ENCODE peak calls at places on chromosomes 5 and 9, in nine cellular contexts. K, S, N, J, Z, E, T, A and B are unnamed samples.

GRCh38 chr5:132979367-132979935 is 16.0 kb upstream of the AFF4 start:
- DNase-seq in K (no peak), S (no peak), N (no peak), J (no peak), Z (no peak), E (no peak), T (peak; percentile 65), A (no peak), B (no peak)

GRCh38 chr5:66875325-66875724 is 279.1 kb downstream of the MAST4 start:
- DNase-seq in K (no peak), S (no peak), N (no peak), J (no peak), Z (no peak), E (no peak), T (no peak), A (no peak), B (no peak)

GRCh38 chr9:38181216-38181615 is 112.2 kb upstream of the SHB start:
- DNase-seq in K (no peak), S (no peak), N (no peak), J (no peak), Z (no peak), E (no peak), T (no peak), A (no peak), B (no peak)

GRCh38 chr9:95055337-95055850 is 262.1 kb downstream of the FANCC start:
- DNase-seq in K (no peak), S (no peak), N (no peak), J (no peak), Z (peak; percentile 0), E (no peak), T (peak; percentile 31), A (no peak), B (no peak)

GRCh38 chr5:174724484-174725260 is at the start of gene MSX2:
- DNase-seq in K (peak; percentile 78), S (no peak), N (peak; percentile 88), J (peak; percentile 82), Z (peak; percentile 82), E (peak; percentile 5), T (peak; percentile 88), A (peak; percentile 84), B (peak; percentile 88)

GRCh38 chr5:179623906-179624741 is 653 bp upstream of the HNRNPH1 start:
- DNase-seq in K (peak; percentile 74), S (peak; percentile 23), N (peak; percentile 57), J (no peak), Z (peak; percentile 98), E (peak; percentile 18), T (peak; percentile 85), A (peak; percentile 38), B (no peak)

GRCh38 chr9:37371565-37372464 is 50.7 kb upstream of the GRHPR start:
- DNase-seq in K (no peak), S (no peak), N (no peak), J (peak; percentile 44), Z (no peak), E (no peak), T (no peak), A (no peak), B (no peak)

GRCh38 chr9:109244179-109245132 is 76.4 kb downstream of the EPB41L4B start:
- DNase-seq in K (peak; percentile 86), S (peak; percentile 37), N (peak; percentile 76), J (peak; percentile 71), Z (peak; percentile 89), E (peak; percentile 27), T (peak; percentile 72), A (peak; percentile 81), B (peak; percentile 63)

GRCh38 chr5:134957920-134958608 is 9.6 kb upstream of the CATSPER3 start:
- DNase-seq in K (no peak), S (no peak), N (no peak), J (no peak), Z (no peak), E (no peak), T (no peak), A (no peak), B (no peak)

GRCh38 chr9:86667307-86667706 is 280.0 kb downstream of the GAS1 start:
- DNase-seq in K (no peak), S (no peak), N (no peak), J (peak; percentile 50), Z (no peak), E (no peak), T (peak; percentile 29), A (no peak), B (no peak)

DNA sequence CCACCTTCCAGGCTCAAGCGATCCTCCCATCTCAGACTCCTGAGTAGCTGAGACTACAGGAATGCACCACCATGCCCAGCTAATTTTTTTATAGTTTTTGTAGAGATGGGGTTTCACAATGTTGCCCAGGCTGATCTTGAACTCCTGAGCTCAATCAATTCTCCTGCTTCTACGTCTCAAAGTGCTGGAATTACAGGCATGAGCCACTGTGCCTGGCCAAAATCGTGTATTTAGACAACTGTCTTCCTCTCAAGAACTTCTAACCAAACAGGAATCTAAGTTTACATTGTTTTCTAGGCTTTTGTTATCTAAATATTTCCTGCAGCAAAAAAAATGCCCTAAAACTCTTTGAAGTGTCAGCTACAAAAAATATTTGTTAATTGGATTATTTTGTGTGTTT is 78.8 kb downstream of the NLN start:
- DNase-seq in K (no peak), S (no peak), N (no peak), J (no peak), Z (no peak), E (no peak), T (no peak), A (no peak), B (no peak)
- H3K36me3 ChIP-seq in K (no peaks in the 10 kb centered on the region), S (no peaks in the 10 kb centered on the region), N (no peaks in the 10 kb centered on the region), J (peaks cover 13% of the 10 kb centered on the region), Z (no peaks in the 10 kb centered on the region), E (no peaks in the 10 kb centered on the region), T (no peaks in the 10 kb centered on the region), A (no peaks in the 10 kb centered on the region), B (peaks cover 3% of the 10 kb centered on the region)

DNA sequence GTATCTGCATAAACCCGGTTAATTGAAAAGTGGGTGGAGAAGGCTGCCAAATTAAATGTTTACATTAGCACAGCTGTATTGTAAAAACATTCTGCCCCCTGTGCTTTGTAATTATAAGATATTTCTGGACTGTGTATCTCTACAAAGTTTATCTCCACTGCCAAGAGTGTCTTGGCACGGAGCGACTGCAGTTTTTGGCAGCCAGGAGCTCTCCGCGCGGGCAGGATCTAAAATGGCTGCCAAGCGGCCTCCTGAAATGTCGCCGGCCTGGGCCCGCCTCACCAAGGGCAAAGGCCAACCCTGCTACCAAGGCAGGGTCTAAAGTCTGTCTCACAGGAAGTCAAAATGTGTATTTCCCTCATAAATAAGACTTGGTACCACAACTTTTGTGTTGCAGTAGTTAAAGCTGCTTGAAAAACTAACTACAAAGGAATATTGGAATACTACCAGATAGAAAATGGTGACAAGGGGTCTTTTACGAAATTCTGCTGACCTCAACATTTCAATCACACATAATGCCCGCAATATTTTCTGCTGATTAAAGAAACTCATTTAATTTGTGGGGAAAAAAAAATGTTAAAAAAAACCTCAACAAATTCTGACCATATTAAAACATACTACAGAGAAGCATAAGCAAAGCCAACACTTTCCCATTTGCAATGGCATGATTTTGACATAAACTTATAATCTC is 110.4 kb downstream of the NFIB start:
- DNase-seq in K (peak; percentile 76), S (no peak), N (no peak), J (no peak), Z (peak; percentile 81), E (no peak), T (peak; percentile 63), A (peak; percentile 81), B (no peak)
- H3K4me3 ChIP-seq in K (no peak overlapping the region), S (no peak overlapping the region), N (peak overlapping the region; percentile 10), J (no peak overlapping the region), Z (no peak overlapping the region), E (no peak overlapping the region), T (no peak overlapping the region), A (no peak overlapping the region), B (no peak overlapping the region)

GRCh38 chr9:137757139-137757538 is 120.4 kb upstream of the CACNA1B start:
- DNase-seq in K (peak; percentile 41), S (no peak), N (no peak), J (no peak), Z (no peak), E (no peak), T (peak; percentile 9), A (no peak), B (no peak)

GRCh38 chr9:137758067-137758466 is 119.5 kb upstream of the CACNA1B start:
- DNase-seq in K (no peak), S (no peak), N (no peak), J (no peak), Z (no peak), E (no peak), T (no peak), A (no peak), B (no peak)

GRCh38 chr9:137757613-137758029 is 120.0 kb upstream of the CACNA1B start:
- DNase-seq in K (no peak), S (peak; percentile 9), N (no peak), J (no peak), Z (no peak), E (no peak), T (peak; percentile 77), A (no peak), B (no peak)

GRCh38 chr9:137755261-137755927 is 122.2 kb upstream of the CACNA1B start:
- DNase-seq in K (no peak), S (no peak), N (no peak), J (no peak), Z (no peak), E (no peak), T (no peak), A (no peak), B (no peak)

DNA sequence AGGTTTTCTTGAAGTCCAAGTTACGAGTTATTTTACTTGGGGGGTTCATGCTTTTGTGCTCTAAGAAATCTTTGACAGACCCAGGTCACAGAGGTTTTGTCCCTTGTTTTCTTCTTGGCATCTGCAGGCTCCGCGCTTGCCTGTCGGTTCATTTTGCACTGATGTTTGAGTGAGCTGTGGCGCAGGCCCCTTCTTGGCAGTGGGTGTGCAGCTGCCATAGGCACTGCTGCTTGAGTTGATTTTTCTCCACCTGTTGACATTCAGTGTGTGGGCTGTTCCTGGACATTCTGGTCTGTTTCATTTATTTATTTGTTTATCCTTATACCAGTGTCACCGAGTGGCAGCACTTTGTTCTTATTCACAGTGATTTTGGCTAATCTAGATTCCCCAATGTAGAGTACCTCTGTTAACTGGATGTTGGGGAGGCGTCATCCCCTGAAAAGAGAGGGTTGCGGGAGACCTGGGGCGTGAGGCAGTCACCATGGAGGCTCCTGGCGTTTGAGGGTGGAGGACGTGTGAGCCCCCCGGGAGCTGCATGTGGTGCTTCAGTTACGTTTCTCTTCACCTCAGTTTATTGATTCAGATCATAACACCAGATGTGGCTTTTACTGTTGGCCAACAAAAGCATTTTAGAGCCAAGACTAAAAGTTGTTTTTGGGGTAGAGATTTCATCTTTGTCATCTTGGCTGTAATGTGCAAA is 121.4 kb upstream of the CACNA1B start:
- DNase-seq in K (no peak), S (no peak), N (no peak), J (no peak), Z (no peak), E (no peak), T (peak; percentile 54), A (no peak), B (no peak)
- H3K36me3 ChIP-seq in K (no peaks in the 10 kb centered on the region), S (peaks cover 44% of the 10 kb centered on the region), N (peaks cover 88% of the 10 kb centered on the region), J (peaks cover 35% of the 10 kb centered on the region), Z (peaks cover 8% of the 10 kb centered on the region), E (peaks cover 58% of the 10 kb centered on the region), T (peaks cover 17% of the 10 kb centered on the region), A (no peaks in the 10 kb centered on the region), B (peaks cover 40% of the 10 kb centered on the region)

DNA sequence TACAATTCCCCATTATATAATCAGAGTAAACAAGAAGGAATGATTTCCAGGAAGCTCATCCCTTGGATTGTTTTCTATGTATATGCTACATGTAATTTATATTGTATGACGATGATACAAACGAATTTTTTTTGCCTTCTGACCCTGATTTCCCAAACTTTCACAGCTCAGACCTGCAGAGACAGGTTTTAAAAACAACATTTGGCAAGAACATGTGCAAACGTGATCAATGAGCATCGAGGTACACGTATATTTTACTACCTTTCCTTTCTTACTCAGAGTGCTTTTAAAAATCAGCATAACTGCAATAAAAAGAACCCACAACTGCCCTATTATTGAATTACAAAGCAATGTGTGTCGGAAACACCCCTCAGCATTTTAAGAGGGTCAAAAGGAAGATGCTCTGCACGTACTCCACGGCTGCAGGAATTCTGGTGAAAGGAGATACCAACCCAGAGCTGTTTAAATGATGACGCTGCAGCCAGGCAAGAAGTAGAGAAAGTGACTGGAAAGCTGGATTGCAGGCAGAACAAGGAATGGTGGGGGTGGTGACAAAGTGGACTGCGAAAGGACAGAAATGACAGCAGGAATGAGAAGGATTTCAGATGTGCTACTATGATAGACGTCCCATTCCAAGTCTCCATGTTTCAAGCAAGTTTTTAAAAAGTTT is 533.5 kb downstream of the RAB3C start:
- DNase-seq in K (no peak), S (no peak), N (no peak), J (no peak), Z (no peak), E (no peak), T (no peak), A (no peak), B (no peak)
- H3K4me3 ChIP-seq in K (no peak overlapping the region), S (no peak overlapping the region), N (no peak overlapping the region), J (no peak overlapping the region), Z (no peak overlapping the region), E (no peak overlapping the region), T (no peak overlapping the region), A (no peak overlapping the region), B (no peak overlapping the region)